ENCODE peak calls at places on chromosomes 7 and 10, in ten cellular contexts. Z, M, U, A, H, W, C, P, D and S are unnamed samples. For H3K36me3, the result is how much of the 10 kb centered on the place peaks cover.

GRCh38 chr10:122141821-122142651 is 129.1 kb upstream of the BTBD16 start:
- DNase-seq in Z (no peak), M (no peak), U (peak), A (no peak), H (no peak), W (no peak), C (no peak), P (no peak), D (no peak), S (no peak)

GRCh38 chr10:33114451-33114944 is 156.5 kb upstream of the ITGB1 start:
- DNase-seq in Z (no peak), M (peak), U (peak), A (no peak), H (no peak), W (no peak), C (peak), P (no peak), D (no peak), S (no peak)

GRCh38 chr7:28662236-28662635 is 249.9 kb downstream of the CREB5 start:
- DNase-seq in Z (no peak), M (no peak), U (no peak), A (no peak), H (no peak), W (no peak), C (no peak), P (no peak), D (no peak), S (no peak)

GRCh38 chr10:31820096-31820495 is 108.5 kb downstream of the ARHGAP12 start:
- DNase-seq in Z (no peak), M (peak), U (no peak), A (no peak), H (no peak), W (no peak), C (no peak), P (no peak), D (no peak), S (no peak)

GRCh38 chr7:35695628-35695888 is 623 bp upstream of the HERPUD2 start:
- DNase-seq in Z (no peak), M (no peak), U (peak), A (no peak), H (no peak), W (no peak), C (no peak), P (no peak), D (no peak), S (no peak)

GRCh38 chr10:1142596-1142995 is 86.4 kb downstream of the WDR37 start:
- DNase-seq in Z (no peak), M (no peak), U (no peak), A (no peak), H (no peak), W (no peak), C (no peak), P (no peak), D (no peak), S (no peak)

GRCh38 chr7:111931016-111931517 is 275.1 kb downstream of the DOCK4 start:
- DNase-seq in Z (no peak), M (peak), U (peak), A (peak), H (peak), W (no peak), C (no peak), P (no peak), D (no peak), S (no peak)

GRCh38 chr7:76326646-76327233 is 24.3 kb downstream of the HSPB1 start:
- DNase-seq in Z (no peak), M (no peak), U (peak), A (no peak), H (no peak), W (no peak), C (no peak), P (no peak), D (no peak), S (no peak)

GRCh38 chr10:37856881-37857286 is 526 bp downstream of the ZNF248 start:
- DNase-seq in Z (peak), M (peak), U (peak), A (peak), H (no peak), W (peak), C (no peak), P (no peak), D (peak), S (no peak)

GRCh38 chr7:136405931-136406777 is 429.0 kb upstream of the MTPN start:
- DNase-seq in Z (peak), M (peak), U (peak), A (no peak), H (peak), W (no peak), C (no peak), P (peak), D (no peak), S (peak)

GRCh38 chr7:102258749-102259107 is 27.9 kb upstream of the SH2B2 start:
- DNase-seq in Z (no peak), M (no peak), U (no peak), A (no peak), H (no peak), W (no peak), C (no peak), P (no peak), D (no peak), S (no peak)

GRCh38 chr10:122230222-122230621 is 40.9 kb upstream of the BTBD16 start:
- DNase-seq in Z (no peak), M (no peak), U (no peak), A (no peak), H (no peak), W (no peak), C (no peak), P (no peak), D (no peak), S (no peak)

GRCh38 chr10:43407576-43408330 is 1.2 kb downstream of the HNRNPF start:
- DNase-seq in Z (peak), M (peak), U (peak), A (peak), H (peak), W (peak), C (peak), P (peak), D (peak), S (no peak)

GRCh38 chr7:90246184-90246583 is 1.2 kb downstream of the CFAP69 start:
- DNase-seq in Z (peak), M (peak), U (no peak), A (no peak), H (no peak), W (no peak), C (no peak), P (no peak), D (no peak), S (peak)

GRCh38 chr10:62858364-62858763 is 42.2 kb upstream of the EGR2 start:
- DNase-seq in Z (no peak), M (no peak), U (no peak), A (peak), H (no peak), W (no peak), C (no peak), P (no peak), D (peak), S (no peak)

GRCh38 chr10:70418229-70418628 is 14.3 kb downstream of the EIF4EBP2 start:
- DNase-seq in Z (no peak), M (peak), U (peak), A (no peak), H (peak), W (no peak), C (no peak), P (no peak), D (no peak), S (no peak)

GRCh38 chr10:6408799-6409198 is 171.3 kb downstream of the PRKCQ start:
- DNase-seq in Z (no peak), M (no peak), U (no peak), A (no peak), H (no peak), W (no peak), C (no peak), P (no peak), D (no peak), S (no peak)

GRCh38 chr10:132243141-132243540 is 56.4 kb downstream of the DPYSL4 start:
- DNase-seq in Z (no peak), M (no peak), U (no peak), A (no peak), H (no peak), W (no peak), C (no peak), P (no peak), D (no peak), S (no peak)

GRCh38 chr10:114404171-114405010 is at the start of gene AFAP1L2:
- DNase-seq in Z (peak), M (peak), U (peak), A (no peak), H (peak), W (peak), C (no peak), P (no peak), D (no peak), S (no peak)
- H3K4me3 ChIP-seq in Z (peak), M (peak), U (peak), A (peak), H (peak), W (peak), C (peak), P (peak), D (peak), S (peak)

DNA sequence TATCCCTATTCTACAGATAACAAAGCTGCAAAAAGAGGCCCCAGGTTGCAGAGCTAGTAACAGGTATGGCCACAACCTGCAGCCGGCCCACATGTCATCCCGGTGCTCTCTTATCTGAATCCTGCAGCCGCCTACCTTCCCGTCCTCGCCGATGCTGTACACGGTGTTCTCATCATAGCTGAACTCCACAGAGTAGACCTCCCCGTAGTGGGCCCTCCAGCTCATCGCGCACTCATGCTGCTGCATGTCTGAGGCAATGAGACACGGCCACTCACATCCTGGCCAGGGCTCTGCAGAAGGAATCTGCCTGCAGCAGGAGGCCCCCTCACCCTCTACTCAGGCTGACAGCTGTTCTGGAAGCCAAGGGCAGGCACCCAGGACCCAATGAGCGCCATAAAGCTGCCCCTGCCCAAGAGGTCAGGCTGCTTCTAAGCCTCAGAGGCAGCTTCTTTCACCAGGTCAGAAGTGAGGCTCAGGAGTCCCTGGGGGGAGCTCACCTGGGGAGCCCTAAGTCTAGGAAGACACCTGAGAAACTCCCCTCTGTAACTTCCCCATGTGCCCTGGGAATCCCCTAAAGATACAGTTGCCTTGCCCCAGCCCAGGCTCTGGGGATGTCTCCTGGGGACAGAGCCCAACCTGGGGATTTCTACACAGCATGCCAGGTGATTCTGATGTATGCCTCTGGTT is 17.9 kb upstream of the CYREN start:
- DNase-seq in Z (no peak), M (no peak), U (peak), A (no peak), H (no peak), W (peak), C (peak), P (no peak), D (no peak), S (no peak)
- H3K36me3 ChIP-seq in Z (under half), M (half or more), U (under half), A (under half), H (under half), W (under half), C (under half), P (under half), D (under half), S (under half)

DNA sequence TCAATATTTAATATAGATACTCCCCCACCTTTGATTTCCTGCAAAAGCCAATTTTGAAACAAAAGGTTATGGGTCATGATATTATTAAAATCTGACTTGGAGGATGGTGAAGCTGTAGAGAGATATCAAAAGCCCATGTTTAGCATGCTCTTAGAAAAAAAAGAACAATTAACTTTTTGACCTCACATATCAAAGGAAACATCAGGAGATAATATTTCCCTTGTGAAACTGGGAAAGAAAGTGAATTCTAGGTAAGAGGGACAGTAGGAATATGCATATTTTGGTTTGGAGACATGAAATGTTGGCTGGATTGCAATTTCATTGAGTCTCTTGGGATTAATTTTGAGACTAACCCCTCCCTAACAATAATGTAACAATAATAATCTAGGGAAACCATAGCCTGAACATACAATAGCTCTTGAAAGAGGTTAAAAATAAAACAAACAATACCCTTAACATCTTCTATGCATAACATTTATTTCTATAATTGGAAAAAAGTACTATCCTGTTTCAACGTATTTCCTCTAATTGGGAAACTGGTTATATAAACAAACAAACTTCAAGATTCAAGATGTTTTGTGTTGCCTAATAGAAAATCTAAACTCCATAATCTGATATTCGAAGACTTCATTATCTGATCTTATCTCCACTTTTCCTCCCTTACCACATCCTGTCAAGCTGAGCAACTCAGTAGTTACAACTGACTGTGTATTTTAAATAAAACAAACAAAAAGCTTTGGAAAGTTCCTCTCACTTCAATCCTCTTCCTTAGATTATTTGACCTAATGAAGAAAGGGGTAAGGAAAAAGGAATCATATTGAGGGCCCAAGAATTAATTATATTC is 14.8 kb downstream of the TMEM26 start:
- DNase-seq in Z (no peak), M (peak), U (no peak), A (no peak), H (no peak), W (no peak), C (no peak), P (no peak), D (no peak), S (no peak)
- H3K4me3 ChIP-seq in Z (no peak), M (no peak), U (no peak), A (no peak), H (no peak), W (no peak), C (no peak), P (no peak), D (no peak), S (no peak)

GRCh38 chr10:11328264-11329054 is 283.0 kb downstream of the USP6NL start:
- DNase-seq in Z (no peak), M (no peak), U (peak), A (no peak), H (no peak), W (no peak), C (no peak), P (no peak), D (no peak), S (no peak)

GRCh38 chr10:11330383-11331020 is 280.9 kb downstream of the USP6NL start:
- DNase-seq in Z (no peak), M (no peak), U (no peak), A (no peak), H (no peak), W (no peak), C (no peak), P (no peak), D (no peak), S (no peak)

GRCh38 chr10:11329055-11329673 is 282.3 kb downstream of the USP6NL start:
- DNase-seq in Z (no peak), M (no peak), U (no peak), A (no peak), H (no peak), W (no peak), C (no peak), P (no peak), D (no peak), S (no peak)

GRCh38 chr10:11331706-11332105 is 279.7 kb downstream of the USP6NL start:
- DNase-seq in Z (no peak), M (no peak), U (peak), A (no peak), H (no peak), W (no peak), C (no peak), P (no peak), D (no peak), S (no peak)

DNA sequence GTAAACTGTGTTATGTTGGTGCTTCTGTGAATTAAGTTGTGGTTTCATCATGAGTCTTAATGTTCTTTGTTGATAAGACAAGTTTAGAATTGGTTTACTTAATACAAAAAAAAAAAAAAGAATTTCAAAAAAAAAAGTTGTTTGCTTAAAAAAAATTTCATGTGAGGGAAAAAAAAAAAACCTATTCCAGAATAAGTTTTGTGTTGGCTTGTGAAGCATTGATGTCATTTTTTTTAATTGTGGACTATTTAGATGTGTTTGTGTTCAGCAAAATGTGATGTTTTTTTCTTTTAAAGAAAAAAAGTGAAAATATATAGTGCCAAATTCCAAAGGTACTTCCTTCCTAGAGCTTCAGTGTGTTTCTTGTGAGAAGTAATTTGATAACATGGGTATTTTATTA is 280.3 kb downstream of the USP6NL start:
- DNase-seq in Z (no peak), M (no peak), U (no peak), A (no peak), H (no peak), W (no peak), C (no peak), P (no peak), D (no peak), S (no peak)
- H3K36me3 ChIP-seq in Z (under half), M (under half), U (under half), A (under half), H (under half), W (under half), C (under half), P (under half), D (under half), S (under half)

DNA sequence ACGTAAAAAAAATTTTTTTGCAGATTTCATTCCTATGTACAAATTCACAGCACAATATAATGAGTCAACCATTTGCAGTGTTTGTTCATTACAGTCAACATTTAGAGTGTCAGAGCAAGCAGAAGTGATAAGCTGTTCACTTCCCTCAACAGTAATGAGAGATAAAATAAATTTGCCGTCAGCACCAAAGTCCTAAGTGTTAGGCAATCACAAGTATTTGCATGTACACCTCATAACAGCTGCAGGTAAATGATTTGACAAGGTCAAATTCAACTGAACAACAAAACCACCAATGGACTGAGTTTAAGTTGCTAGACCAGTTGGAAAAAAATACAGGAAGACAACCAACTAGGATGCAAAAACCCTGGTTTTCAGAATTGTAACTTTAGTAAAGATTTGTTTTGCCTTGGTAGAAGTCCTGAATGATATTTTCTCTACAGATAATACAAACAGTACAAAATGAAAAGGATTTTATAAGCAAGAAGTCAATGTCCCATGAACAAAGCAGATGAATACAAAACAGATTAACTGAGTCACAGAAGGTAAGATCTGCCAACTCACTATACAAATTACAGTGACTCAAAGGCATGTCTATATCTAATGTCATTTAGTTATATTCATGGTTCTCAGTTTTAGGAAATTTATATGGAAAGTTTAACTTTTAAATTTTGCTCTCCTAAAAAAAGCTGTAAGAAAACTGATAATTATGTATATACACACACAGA is 10.4 kb downstream of the RAPGEF5 start:
- DNase-seq in Z (no peak), M (no peak), U (peak), A (no peak), H (peak), W (no peak), C (peak), P (no peak), D (no peak), S (no peak)
- H3K4me3 ChIP-seq in Z (no peak), M (no peak), U (no peak), A (no peak), H (no peak), W (no peak), C (no peak), P (no peak), D (no peak), S (no peak)

GRCh38 chr10:60797200-60797599 is 18.9 kb downstream of the CDK1 start:
- DNase-seq in Z (no peak), M (no peak), U (no peak), A (no peak), H (no peak), W (no peak), C (no peak), P (no peak), D (no peak), S (no peak)

GRCh38 chr10:60798870-60799269 is 20.6 kb downstream of the CDK1 start:
- DNase-seq in Z (no peak), M (no peak), U (no peak), A (no peak), H (no peak), W (no peak), C (no peak), P (no peak), D (no peak), S (no peak)

GRCh38 chr10:60796481-60796880 is 18.2 kb downstream of the CDK1 start:
- DNase-seq in Z (no peak), M (no peak), U (no peak), A (no peak), H (no peak), W (no peak), C (no peak), P (no peak), D (no peak), S (no peak)

GRCh38 chr10:60799971-60800370 is 21.7 kb downstream of the CDK1 start:
- DNase-seq in Z (no peak), M (no peak), U (no peak), A (no peak), H (no peak), W (no peak), C (no peak), P (no peak), D (no peak), S (no peak)

DNA sequence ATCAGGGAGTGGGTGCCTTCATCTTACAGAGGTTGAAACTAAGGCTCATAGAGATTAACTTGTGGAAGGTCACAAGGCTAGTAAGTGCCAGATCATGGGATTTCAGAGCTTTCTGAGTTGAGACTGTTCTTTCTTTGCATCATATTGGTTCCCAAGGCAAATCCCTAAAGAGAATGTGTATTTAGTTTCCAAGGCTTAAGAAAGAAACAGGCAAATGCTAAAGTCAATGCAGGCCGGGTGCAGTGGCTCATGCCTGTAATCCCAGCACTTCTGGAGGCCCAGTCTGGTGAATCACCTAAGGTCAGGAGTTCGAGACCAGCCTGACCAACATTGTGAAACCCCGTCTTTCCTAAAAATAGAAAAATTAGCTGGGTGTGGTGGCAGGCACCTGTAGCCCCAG is 19.8 kb downstream of the CDK1 start:
- DNase-seq in Z (no peak), M (no peak), U (no peak), A (no peak), H (no peak), W (no peak), C (no peak), P (no peak), D (no peak), S (no peak)
- H3K36me3 ChIP-seq in Z (under half), M (under half), U (under half), A (under half), H (under half), W (under half), C (under half), P (under half), D (under half), S (under half)